ENCODE peak calls at places on chromosomes 2 and 18, in nine cellular contexts. G is A172; S is MG63; X is H54; F is colonic mucosa; B is GM03348; I is activated naive CD4-positive, alpha-beta T cell; U is activated effector memory CD4-positive, alpha-beta T cell treated with anti-CD3 and anti-CD28 coated beads, Interleukin-2, amount 50 U/mL, for 16 hours; M is tibial artery. W is an unnamed sample.

GRCh38 chr2:106304612-106305184 is 110.6 kb upstream of the UXS1 start:
- DNase-seq in G (no peak), S (no peak), X (no peak), F (no peak), B (no peak), I (no peak), U (no peak), M (no peak), W (no peak)

GRCh38 chr18:75418293-75418692 is 9.2 kb downstream of the SMIM21 start:
- DNase-seq in G (no peak), S (no peak), X (no peak), F (no peak), B (no peak), I (no peak), U (no peak), M (no peak), W (peak)

GRCh38 chr2:240127911-240128607 is 8.0 kb downstream of the COPS9 start:
- DNase-seq in G (no peak), S (no peak), X (no peak), F (no peak), B (no peak), I (no peak), U (peak), M (no peak), W (no peak)

GRCh38 chr2:54955674-54956391 is 94.4 kb downstream of the RTN4 start:
- DNase-seq in G (no peak), S (no peak), X (no peak), F (no peak), B (no peak), I (no peak), U (no peak), M (no peak), W (no peak)

GRCh38 chr2:145652051-145652450 is 1132.1 kb upstream of the ZEB2 start:
- DNase-seq in G (no peak), S (no peak), X (no peak), F (no peak), B (no peak), I (no peak), U (no peak), M (no peak), W (no peak)

GRCh38 chr2:183207110-183207509 is 82.9 kb downstream of the NUP35 start:
- DNase-seq in G (peak), S (no peak), X (no peak), F (no peak), B (peak), I (no peak), U (no peak), M (no peak), W (no peak)

GRCh38 chr2:211455225-211455841 is 898.9 kb downstream of the CPS1 start:
- DNase-seq in G (peak), S (peak), X (peak), F (peak), B (peak), I (no peak), U (no peak), M (no peak), W (no peak)

GRCh38 chr2:70616168-70616694 is 62.6 kb upstream of the TGFA start:
- DNase-seq in G (peak), S (no peak), X (no peak), F (peak), B (no peak), I (no peak), U (no peak), M (no peak), W (no peak)

GRCh38 chr18:44536041-44536440 is 144.6 kb upstream of the SETBP1 start:
- DNase-seq in G (peak), S (peak), X (no peak), F (no peak), B (peak), I (no peak), U (no peak), M (no peak), W (no peak)

GRCh38 chr2:219199470-219200211 is 6.9 kb upstream of the ZFAND2B start:
- DNase-seq in G (no peak), S (no peak), X (no peak), F (no peak), B (no peak), I (no peak), U (no peak), M (no peak), W (no peak)

GRCh38 chr18:63783394-63783793 is 8.2 kb downstream of the SERPINB7 start:
- DNase-seq in G (no peak), S (no peak), X (no peak), F (no peak), B (no peak), I (no peak), U (no peak), M (no peak), W (no peak)

GRCh38 chr2:131058905-131059304 is 34.4 kb downstream of the FAM168B start:
- DNase-seq in G (no peak), S (no peak), X (no peak), F (no peak), B (no peak), I (no peak), U (no peak), M (no peak), W (no peak)

GRCh38 chr18:79988079-79988924 is at the start of gene TXNL4A:
- DNase-seq in G (peak), S (peak), X (peak), F (peak), B (peak), I (peak), U (peak), M (peak), W (peak)

GRCh38 chr2:127659408-127660290 is 13.7 kb downstream of the GPR17 start:
- DNase-seq in G (no peak), S (no peak), X (no peak), F (no peak), B (no peak), I (no peak), U (no peak), M (peak), W (no peak)

GRCh38 chr2:216057688-216058193 is 23.9 kb downstream of the PECR start:
- DNase-seq in G (peak), S (no peak), X (no peak), F (peak), B (peak), I (peak), U (peak), M (no peak), W (no peak)

GRCh38 chr18:26495267-26495666 is 53.1 kb downstream of the KCTD1 start:
- DNase-seq in G (no peak), S (no peak), X (no peak), F (no peak), B (no peak), I (no peak), U (no peak), M (no peak), W (no peak)

GRCh38 chr18:76880026-76880425 is 57.7 kb downstream of the ZNF236 start:
- DNase-seq in G (no peak), S (no peak), X (no peak), F (no peak), B (no peak), I (no peak), U (no peak), M (no peak), W (no peak)

GRCh38 chr2:230060672-230061293 is 7.9 kb downstream of the SLC16A14 start:
- DNase-seq in G (no peak), S (no peak), X (no peak), F (no peak), B (no peak), I (no peak), U (no peak), M (no peak), W (no peak)

GRCh38 chr2:192749606-192750200 is 555.0 kb upstream of the TMEFF2 start:
- DNase-seq in G (peak), S (no peak), X (no peak), F (no peak), B (no peak), I (no peak), U (no peak), M (no peak), W (peak)

GRCh38 chr2:74887961-74888670 is 54.2 kb downstream of the HK2 start:
- DNase-seq in G (peak), S (peak), X (no peak), F (no peak), B (peak), I (no peak), U (no peak), M (no peak), W (no peak)

GRCh38 chr2:128394004-128394730 is 75.5 kb upstream of the HS6ST1 start:
- DNase-seq in G (no peak), S (no peak), X (no peak), F (no peak), B (no peak), I (no peak), U (peak), M (peak), W (no peak)

GRCh38 chr2:230158468-230158867 is 61.3 kb downstream of the SP110 start:
- DNase-seq in G (no peak), S (no peak), X (no peak), F (no peak), B (no peak), I (no peak), U (no peak), M (no peak), W (no peak)

GRCh38 chr2:196427996-196428634 is 211.4 kb upstream of the CCDC150 start:
- DNase-seq in G (no peak), S (no peak), X (no peak), F (no peak), B (no peak), I (no peak), U (no peak), M (no peak), W (no peak)

GRCh38 chr2:100744589-100744988 is 75.3 kb upstream of the NPAS2 start:
- DNase-seq in G (peak), S (no peak), X (no peak), F (no peak), B (no peak), I (no peak), U (no peak), M (no peak), W (no peak)

GRCh38 chr2:38722271-38723115 is 28.7 kb downstream of the SRSF7 start:
- DNase-seq in G (no peak), S (no peak), X (no peak), F (no peak), B (no peak), I (no peak), U (peak), M (peak), W (peak)

GRCh38 chr2:202025816-202026215 is 7.8 kb upstream of the FZD7 start:
- DNase-seq in G (no peak), S (no peak), X (no peak), F (no peak), B (no peak), I (no peak), U (no peak), M (no peak), W (no peak)

GRCh38 chr2:237431372-237431771 is 17.4 kb upstream of the COL6A3 start:
- DNase-seq in G (peak), S (peak), X (no peak), F (no peak), B (no peak), I (no peak), U (no peak), M (no peak), W (no peak)

GRCh38 chr18:51622676-51623075 is 425.2 kb upstream of the MEX3C start:
- DNase-seq in G (no peak), S (no peak), X (no peak), F (no peak), B (no peak), I (no peak), U (no peak), M (no peak), W (peak)

GRCh38 chr18:73340135-73340934 is 472.5 kb upstream of the NETO1 start:
- DNase-seq in G (no peak), S (no peak), X (no peak), F (no peak), B (peak), I (no peak), U (no peak), M (no peak), W (no peak)

GRCh38 chr18:36700955-36701354 is 127.8 kb downstream of the TPGS2 start:
- DNase-seq in G (no peak), S (no peak), X (no peak), F (no peak), B (no peak), I (no peak), U (no peak), M (no peak), W (no peak)

W was measured in NCI-H524 treated with DMSO at 0.1 percent for 48 hours.